ENCODE peak calls at places on chromosomes 13 and 19, in ten cellular contexts. N is GM04504; E is retina; X is HEK293T; O is activated CD4-positive, alpha-beta T cell treated with anti-CD3 and anti-CD28 coated beads for 24 hours; L is aorta; C is NCI-H187; S is stimulated activated CD4-positive, alpha-beta T cell treated with anti-CD3 and anti-CD28 coated beads, Interleukin-2, amount 100 ng/mL, for 24 hours; G is lung microvascular endothelial cell; V is heart right ventricle. K is an unnamed sample.
A peak's percentile ranks its signal among the peaks of the same experiment; 100 is the strongest.

GRCh38 chr13:42017264-42017663 is 31.2 kb upstream of the DGKH start:
- DNase-seq in N (no peak), E (no peak), S (no peak), V (no peak), L (no peak), C (no peak), O (no peak), G (no peak), X (no peak), K (no peak)

GRCh38 chr13:73261739-73262216 is 203.0 kb downstream of the KLF5 start:
- DNase-seq in O (no peak), G (no peak), V (no peak), N (no peak), E (no peak), X (no peak), L (no peak), S (no peak), C (no peak), K (no peak)

GRCh38 chr19:1037553-1038115 is 2.3 kb upstream of the ABCA7 start:
- DNase-seq in C (no peak), S (no peak), L (no peak), G (no peak), N (no peak), E (no peak), X (no peak), O (no peak), V (no peak), K (no peak)

GRCh38 chr13:65461590-65461989 is 1768.5 kb downstream of the PCDH9 start:
- DNase-seq in V (no peak), L (no peak), S (no peak), G (no peak), E (no peak), C (no peak), N (no peak), X (peak; percentile 30), O (no peak), K (no peak)

GRCh38 chr19:1861599-1862031 is 1.8 kb downstream of the KLF16 start:
- DNase-seq in C (no peak), N (no peak), L (no peak), E (no peak), V (no peak), G (peak; percentile 46), S (no peak), X (no peak), O (no peak), K (no peak)

GRCh38 chr13:51998723-51999471 is 12.4 kb downstream of the ATP7B start:
- DNase-seq in G (no peak), O (no peak), V (no peak), S (no peak), X (no peak), L (no peak), N (no peak), C (no peak), E (no peak), K (no peak)

GRCh38 chr19:51702103-51702753 is 9.1 kb downstream of the SPACA6 start:
- DNase-seq in X (peak; percentile 32), L (peak; percentile 94), V (peak; percentile 67), O (peak; percentile 46), E (no peak), G (peak; percentile 25), C (no peak), N (no peak), S (peak; percentile 50), K (peak; percentile 86)

GRCh38 chr13:25468330-25469178 is 96.8 kb downstream of the ATP8A2 start:
- DNase-seq in V (no peak), O (peak; percentile 5), G (no peak), X (peak; percentile 73), S (no peak), N (no peak), E (peak; percentile 81), C (no peak), L (no peak), K (no peak)

GRCh38 chr13:40026174-40026585 is 370.7 kb downstream of the COG6 start:
- DNase-seq in S (peak; percentile 67), E (no peak), L (no peak), X (no peak), N (no peak), V (no peak), O (peak; percentile 33), C (no peak), G (no peak), K (no peak)

GRCh38 chr19:50835103-50835784 is 1.9 kb upstream of the KLK15 start:
- DNase-seq in L (no peak), S (no peak), N (no peak), C (no peak), V (no peak), E (no peak), X (no peak), O (no peak), G (no peak), K (no peak)

GRCh38 chr13:108033800-108034707 is 181.3 kb downstream of the LIG4 start:
- DNase-seq in O (no peak), E (no peak), V (no peak), C (no peak), L (no peak), X (no peak), N (no peak), S (no peak), G (peak; percentile 17), K (no peak)

GRCh38 chr13:45627656-45628055 is 12.1 kb upstream of the ERICH6B start:
- DNase-seq in X (no peak), E (no peak), O (no peak), G (no peak), V (no peak), S (no peak), L (no peak), C (no peak), N (no peak), K (no peak)

GRCh38 chr19:14039181-14039580 is 7.6 kb downstream of the IL27RA start:
- DNase-seq in E (no peak), O (no peak), C (no peak), L (no peak), V (no peak), X (no peak), N (no peak), G (no peak), S (no peak), K (no peak)

GRCh38 chr13:33742321-33742720 is 75.6 kb upstream of the RFC3 start:
- DNase-seq in E (no peak), V (no peak), N (no peak), C (no peak), X (no peak), O (no peak), L (no peak), G (no peak), S (no peak), K (no peak)

GRCh38 chr19:48400018-48400742 is 6.7 kb downstream of the GRIN2D start:
- DNase-seq in X (peak; percentile 81), V (peak; percentile 49), S (no peak), E (peak; percentile 54), O (no peak), N (no peak), L (peak; percentile 84), G (peak; percentile 79), C (peak; percentile 69), K (peak; percentile 52)

GRCh38 chr13:75357576-75358295 is 124.2 kb downstream of the TBC1D4 start:
- DNase-seq in G (peak; percentile 77), O (peak; percentile 33), L (no peak), N (no peak), C (no peak), X (peak; percentile 93), E (no peak), S (peak; percentile 61), V (no peak), K (no peak)

GRCh38 chr19:35266904-35267817 is 1.6 kb upstream of the USF2 start:
- DNase-seq in X (no peak), V (peak; percentile 50), S (peak; percentile 55), G (peak; percentile 55), N (no peak), C (no peak), L (peak; percentile 87), E (no peak), O (no peak), K (peak; percentile 82)

GRCh38 chr13:60617863-60618733 is 221.1 kb downstream of the TDRD3 start:
- DNase-seq in X (peak; percentile 10), V (no peak), O (no peak), L (no peak), G (peak; percentile 38), N (peak; percentile 10), S (no peak), E (no peak), C (no peak), K (no peak)

GRCh38 chr19:42267644-42268141 is 1.4 kb upstream of the CIC start:
- DNase-seq in X (no peak), G (no peak), O (no peak), S (no peak), C (no peak), N (no peak), E (no peak), V (no peak), L (no peak), K (no peak)

GRCh38 chr19:36267061-36267845 is 52.3 kb downstream of the ZNF146 start:
- DNase-seq in X (no peak), G (no peak), V (no peak), L (peak; percentile 59), S (no peak), E (no peak), N (no peak), C (no peak), O (no peak), K (no peak)

GRCh38 chr19:14139944-14140343 is 3.6 kb upstream of the ASF1B start:
- DNase-seq in V (no peak), L (no peak), E (no peak), S (no peak), N (no peak), O (no peak), C (no peak), G (no peak), X (no peak), K (peak; percentile 87)

GRCh38 chr13:46367622-46368327 is 19.3 kb downstream of the RUBCNL start:
- DNase-seq in X (no peak), L (no peak), E (no peak), C (no peak), V (no peak), N (no peak), S (no peak), O (no peak), G (no peak), K (no peak)

GRCh38 chr19:4910594-4911273 is 1.4 kb downstream of the UHRF1 start:
- DNase-seq in C (no peak), G (peak; percentile 65), O (no peak), L (peak; percentile 70), S (peak; percentile 28), N (no peak), E (peak; percentile 55), V (peak; percentile 19), X (no peak), K (peak; percentile 17)

GRCh38 chr19:56114051-56114694 is 6.9 kb downstream of the ZNF787 start:
- DNase-seq in V (no peak), C (no peak), G (no peak), O (no peak), E (no peak), N (no peak), X (no peak), L (no peak), S (no peak), K (no peak)

GRCh38 chr19:17841371-17841809 is 6.4 kb downstream of the JAK3 start:
- DNase-seq in S (no peak), O (no peak), L (no peak), E (no peak), C (no peak), V (no peak), G (no peak), X (no peak), N (no peak), K (no peak)

GRCh38 chr19:46515879-46516350 is 20.2 kb upstream of the PNMA8B start:
- DNase-seq in C (no peak), X (peak; percentile 71), V (no peak), L (no peak), N (no peak), E (no peak), G (peak; percentile 43), O (no peak), S (peak; percentile 36), K (no peak)

GRCh38 chr13:51315658-51316057 is 23.8 kb upstream of the SERPINE3 start:
- DNase-seq in C (no peak), E (peak; percentile 42), S (no peak), N (no peak), G (peak; percentile 31), L (no peak), X (no peak), V (no peak), O (no peak), K (no peak)

GRCh38 chr13:104975272-104975671 is 1560.2 kb downstream of the EFNB2 start:
- DNase-seq in G (no peak), X (no peak), C (no peak), L (no peak), N (no peak), O (no peak), S (no peak), E (no peak), V (no peak), K (no peak)